ENCODE peak calls at places on chromosomes 13 and 19, in five cellular contexts. One of them, this sample, is unnamed.

GRCh38 chr19:19475845-19476828 is 39.2 kb downstream of the TSSK6 start:
- DNase-seq in substantia nigra: no peak
- DNase-seq in CD4-positive, alpha-beta T cell: no peak
- DNase-seq in stimulated activated CD4-positive, alpha-beta T cell treated with anti-CD3 and anti-CD28 coated beads, Interleukin-2, amount 100 ng/mL, for 48 hours: no peak
- DNase-seq in activated T-cell treated with anti-CD3 and anti-CD28 coated beads for 1 hour: no peak
- DNase-seq in this sample: no peak

GRCh38 chr13:66537417-66537816 is 692.7 kb downstream of the PCDH9 start:
- DNase-seq in activated T-cell treated with anti-CD3 and anti-CD28 coated beads for 1 hour: no peak
- DNase-seq in CD4-positive, alpha-beta T cell: no peak
- DNase-seq in substantia nigra: no peak
- DNase-seq in stimulated activated CD4-positive, alpha-beta T cell treated with anti-CD3 and anti-CD28 coated beads, Interleukin-2, amount 100 ng/mL, for 48 hours: no peak
- DNase-seq in this sample: no peak

GRCh38 chr19:784541-784940 is 12.7 kb upstream of the PTBP1 start:
- DNase-seq in stimulated activated CD4-positive, alpha-beta T cell treated with anti-CD3 and anti-CD28 coated beads, Interleukin-2, amount 100 ng/mL, for 48 hours: no peak
- DNase-seq in activated T-cell treated with anti-CD3 and anti-CD28 coated beads for 1 hour: no peak
- DNase-seq in substantia nigra: no peak
- DNase-seq in CD4-positive, alpha-beta T cell: no peak
- DNase-seq in this sample: no peak

GRCh38 chr19:44212865-44213346 is 574 bp downstream of the ZNF227 start:
- DNase-seq in activated T-cell treated with anti-CD3 and anti-CD28 coated beads for 1 hour: no peak
- DNase-seq in CD4-positive, alpha-beta T cell: no peak
- DNase-seq in stimulated activated CD4-positive, alpha-beta T cell treated with anti-CD3 and anti-CD28 coated beads, Interleukin-2, amount 100 ng/mL, for 48 hours: no peak
- DNase-seq in substantia nigra: no peak
- DNase-seq in this sample: peak

GRCh38 chr13:31477961-31478360 is 261.4 kb upstream of the RXFP2 start:
- DNase-seq in CD4-positive, alpha-beta T cell: no peak
- DNase-seq in activated T-cell treated with anti-CD3 and anti-CD28 coated beads for 1 hour: no peak
- DNase-seq in stimulated activated CD4-positive, alpha-beta T cell treated with anti-CD3 and anti-CD28 coated beads, Interleukin-2, amount 100 ng/mL, for 48 hours: no peak
- DNase-seq in substantia nigra: no peak
- DNase-seq in this sample: no peak

GRCh38 chr13:89686171-89686570 is 1661.3 kb upstream of the MIR17HG start:
- DNase-seq in stimulated activated CD4-positive, alpha-beta T cell treated with anti-CD3 and anti-CD28 coated beads, Interleukin-2, amount 100 ng/mL, for 48 hours: no peak
- DNase-seq in activated T-cell treated with anti-CD3 and anti-CD28 coated beads for 1 hour: no peak
- DNase-seq in substantia nigra: no peak
- DNase-seq in CD4-positive, alpha-beta T cell: no peak
- DNase-seq in this sample: no peak

GRCh38 chr13:91361755-91362271 is 14.3 kb downstream of the MIR17HG start:
- DNase-seq in stimulated activated CD4-positive, alpha-beta T cell treated with anti-CD3 and anti-CD28 coated beads, Interleukin-2, amount 100 ng/mL, for 48 hours: no peak
- DNase-seq in substantia nigra: no peak
- DNase-seq in CD4-positive, alpha-beta T cell: no peak
- DNase-seq in activated T-cell treated with anti-CD3 and anti-CD28 coated beads for 1 hour: no peak
- DNase-seq in this sample: no peak

GRCh38 chr13:107900775-107901174 is 314.6 kb downstream of the LIG4 start:
- DNase-seq in stimulated activated CD4-positive, alpha-beta T cell treated with anti-CD3 and anti-CD28 coated beads, Interleukin-2, amount 100 ng/mL, for 48 hours: no peak
- DNase-seq in activated T-cell treated with anti-CD3 and anti-CD28 coated beads for 1 hour: no peak
- DNase-seq in CD4-positive, alpha-beta T cell: no peak
- DNase-seq in substantia nigra: no peak
- DNase-seq in this sample: no peak

GRCh38 chr13:46759861-46760260 is 37.1 kb downstream of the ESD start:
- DNase-seq in CD4-positive, alpha-beta T cell: no peak
- DNase-seq in stimulated activated CD4-positive, alpha-beta T cell treated with anti-CD3 and anti-CD28 coated beads, Interleukin-2, amount 100 ng/mL, for 48 hours: no peak
- DNase-seq in substantia nigra: no peak
- DNase-seq in activated T-cell treated with anti-CD3 and anti-CD28 coated beads for 1 hour: no peak
- DNase-seq in this sample: peak

This sample was measured in colonic mucosa.